ENCODE peak calls at places on chromosomes 12 and 14, in eight cellular contexts. One of them, this sample, is unnamed. For H3K4me1, the result is how much of the 10 kb centered on the place peaks cover.

GRCh38 chr14:81427348-81428058 is 27.4 kb upstream of the STON2 start:
- DNase-seq in esophagus muscularis mucosa: no peak
- DNase-seq in CD4-positive, CD25-positive, alpha-beta regulatory T cell: no peak
- DNase-seq in hepatocyte: no peak
- DNase-seq in psoas muscle: peak
- DNase-seq in kidney: no peak
- DNase-seq in transverse colon: peak
- DNase-seq in lung: no peak
- DNase-seq in this sample: no peak

GRCh38 chr12:11648514-11649412 is 711 bp upstream of the ETV6 start:
- DNase-seq in transverse colon: peak
- DNase-seq in psoas muscle: peak
- DNase-seq in lung: peak
- DNase-seq in CD4-positive, CD25-positive, alpha-beta regulatory T cell: peak
- DNase-seq in hepatocyte: peak
- DNase-seq in kidney: peak
- DNase-seq in esophagus muscularis mucosa: peak
- DNase-seq in this sample: peak

GRCh38 chr12:48818831-48819590 is 715 bp downstream of the CACNB3 start:
- DNase-seq in kidney: peak
- DNase-seq in hepatocyte: peak
- DNase-seq in psoas muscle: no peak
- DNase-seq in CD4-positive, CD25-positive, alpha-beta regulatory T cell: peak
- DNase-seq in esophagus muscularis mucosa: no peak
- DNase-seq in transverse colon: peak
- DNase-seq in lung: no peak
- DNase-seq in this sample: peak

GRCh38 chr14:71243697-71244096 is 336.4 kb downstream of the PCNX1 start:
- DNase-seq in transverse colon: no peak
- DNase-seq in esophagus muscularis mucosa: no peak
- DNase-seq in hepatocyte: no peak
- DNase-seq in psoas muscle: no peak
- DNase-seq in kidney: no peak
- DNase-seq in CD4-positive, CD25-positive, alpha-beta regulatory T cell: no peak
- DNase-seq in lung: no peak
- DNase-seq in this sample: no peak

GRCh38 chr12:132319359-132319950 is 9.9 kb downstream of the GALNT9 start:
- DNase-seq in lung: no peak
- DNase-seq in esophagus muscularis mucosa: no peak
- DNase-seq in CD4-positive, CD25-positive, alpha-beta regulatory T cell: no peak
- DNase-seq in kidney: peak
- DNase-seq in transverse colon: no peak
- DNase-seq in psoas muscle: peak
- DNase-seq in hepatocyte: no peak
- DNase-seq in this sample: no peak

GRCh38 chr12:114481200-114481535 is 75.2 kb upstream of the TBX5 start:
- DNase-seq in transverse colon: no peak
- DNase-seq in kidney: no peak
- DNase-seq in psoas muscle: no peak
- DNase-seq in esophagus muscularis mucosa: no peak
- DNase-seq in CD4-positive, CD25-positive, alpha-beta regulatory T cell: no peak
- DNase-seq in hepatocyte: no peak
- DNase-seq in lung: no peak
- DNase-seq in this sample: no peak

GRCh38 chr12:8590842-8591545 is 21.7 kb downstream of the AICDA start:
- DNase-seq in hepatocyte: peak
- DNase-seq in lung: no peak
- DNase-seq in kidney: no peak
- DNase-seq in esophagus muscularis mucosa: no peak
- DNase-seq in CD4-positive, CD25-positive, alpha-beta regulatory T cell: peak
- DNase-seq in psoas muscle: no peak
- DNase-seq in transverse colon: no peak
- DNase-seq in this sample: peak

GRCh38 chr14:58617619-58618018 is 20.1 kb upstream of the DACT1 start:
- DNase-seq in CD4-positive, CD25-positive, alpha-beta regulatory T cell: no peak
- DNase-seq in kidney: no peak
- DNase-seq in hepatocyte: no peak
- DNase-seq in esophagus muscularis mucosa: no peak
- DNase-seq in psoas muscle: no peak
- DNase-seq in lung: no peak
- DNase-seq in transverse colon: no peak
- DNase-seq in this sample: no peak

GRCh38 chr12:103737881-103738280 is 103.2 kb downstream of the NT5DC3 start:
- DNase-seq in psoas muscle: no peak
- DNase-seq in hepatocyte: no peak
- DNase-seq in kidney: no peak
- DNase-seq in esophagus muscularis mucosa: no peak
- DNase-seq in lung: no peak
- DNase-seq in CD4-positive, CD25-positive, alpha-beta regulatory T cell: no peak
- DNase-seq in transverse colon: no peak
- DNase-seq in this sample: no peak

GRCh38 chr12:22981711-22982110 is 356.7 kb downstream of the ETNK1 start:
- DNase-seq in esophagus muscularis mucosa: no peak
- DNase-seq in CD4-positive, CD25-positive, alpha-beta regulatory T cell: no peak
- DNase-seq in hepatocyte: peak
- DNase-seq in lung: no peak
- DNase-seq in kidney: no peak
- DNase-seq in psoas muscle: no peak
- DNase-seq in transverse colon: no peak
- DNase-seq in this sample: peak

GRCh38 chr12:113392988-113393579 is 10.6 kb downstream of the SDS start:
- DNase-seq in CD4-positive, CD25-positive, alpha-beta regulatory T cell: no peak
- DNase-seq in kidney: no peak
- DNase-seq in hepatocyte: no peak
- DNase-seq in psoas muscle: no peak
- DNase-seq in lung: no peak
- DNase-seq in esophagus muscularis mucosa: no peak
- DNase-seq in transverse colon: no peak
- DNase-seq in this sample: peak

GRCh38 chr14:67965684-67966083 is 146.1 kb downstream of the RAD51B start:
- DNase-seq in transverse colon: no peak
- DNase-seq in lung: no peak
- DNase-seq in kidney: no peak
- DNase-seq in esophagus muscularis mucosa: no peak
- DNase-seq in CD4-positive, CD25-positive, alpha-beta regulatory T cell: no peak
- DNase-seq in hepatocyte: no peak
- DNase-seq in psoas muscle: no peak
- DNase-seq in this sample: no peak

GRCh38 chr12:30200864-30201263 is 417.1 kb upstream of the TMTC1 start:
- DNase-seq in lung: no peak
- DNase-seq in esophagus muscularis mucosa: no peak
- DNase-seq in kidney: peak
- DNase-seq in transverse colon: no peak
- DNase-seq in hepatocyte: no peak
- DNase-seq in CD4-positive, CD25-positive, alpha-beta regulatory T cell: no peak
- DNase-seq in psoas muscle: peak
- DNase-seq in this sample: no peak

GRCh38 chr14:67704484-67705089 is 2.9 kb downstream of the RDH12 start:
- DNase-seq in transverse colon: no peak
- DNase-seq in esophagus muscularis mucosa: no peak
- DNase-seq in CD4-positive, CD25-positive, alpha-beta regulatory T cell: peak
- DNase-seq in hepatocyte: peak
- DNase-seq in psoas muscle: no peak
- DNase-seq in kidney: no peak
- DNase-seq in lung: no peak
- DNase-seq in this sample: peak

GRCh38 chr12:5514016-5514415 is 82.1 kb downstream of the NTF3 start:
- DNase-seq in lung: no peak
- DNase-seq in hepatocyte: no peak
- DNase-seq in esophagus muscularis mucosa: no peak
- DNase-seq in kidney: no peak
- DNase-seq in transverse colon: no peak
- DNase-seq in CD4-positive, CD25-positive, alpha-beta regulatory T cell: no peak
- DNase-seq in psoas muscle: no peak
- DNase-seq in this sample: no peak

GRCh38 chr12:121668750-121669524 is 517 bp downstream of the MORN3 start:
- DNase-seq in transverse colon: peak
- DNase-seq in CD4-positive, CD25-positive, alpha-beta regulatory T cell: peak
- DNase-seq in lung: no peak
- DNase-seq in hepatocyte: peak
- DNase-seq in kidney: no peak
- DNase-seq in psoas muscle: peak
- DNase-seq in esophagus muscularis mucosa: no peak
- DNase-seq in this sample: peak

GRCh38 chr12:118418385-118419057 is 42.2 kb downstream of the SUDS3 start:
- DNase-seq in psoas muscle: no peak
- DNase-seq in kidney: no peak
- DNase-seq in hepatocyte: no peak
- DNase-seq in lung: no peak
- DNase-seq in transverse colon: no peak
- DNase-seq in esophagus muscularis mucosa: no peak
- DNase-seq in CD4-positive, CD25-positive, alpha-beta regulatory T cell: no peak
- DNase-seq in this sample: no peak

GRCh38 chr12:85527192-85527591 is 247.2 kb downstream of the ALX1 start:
- DNase-seq in esophagus muscularis mucosa: no peak
- DNase-seq in psoas muscle: no peak
- DNase-seq in CD4-positive, CD25-positive, alpha-beta regulatory T cell: no peak
- DNase-seq in transverse colon: no peak
- DNase-seq in lung: no peak
- DNase-seq in kidney: no peak
- DNase-seq in hepatocyte: no peak
- DNase-seq in this sample: no peak

DNA sequence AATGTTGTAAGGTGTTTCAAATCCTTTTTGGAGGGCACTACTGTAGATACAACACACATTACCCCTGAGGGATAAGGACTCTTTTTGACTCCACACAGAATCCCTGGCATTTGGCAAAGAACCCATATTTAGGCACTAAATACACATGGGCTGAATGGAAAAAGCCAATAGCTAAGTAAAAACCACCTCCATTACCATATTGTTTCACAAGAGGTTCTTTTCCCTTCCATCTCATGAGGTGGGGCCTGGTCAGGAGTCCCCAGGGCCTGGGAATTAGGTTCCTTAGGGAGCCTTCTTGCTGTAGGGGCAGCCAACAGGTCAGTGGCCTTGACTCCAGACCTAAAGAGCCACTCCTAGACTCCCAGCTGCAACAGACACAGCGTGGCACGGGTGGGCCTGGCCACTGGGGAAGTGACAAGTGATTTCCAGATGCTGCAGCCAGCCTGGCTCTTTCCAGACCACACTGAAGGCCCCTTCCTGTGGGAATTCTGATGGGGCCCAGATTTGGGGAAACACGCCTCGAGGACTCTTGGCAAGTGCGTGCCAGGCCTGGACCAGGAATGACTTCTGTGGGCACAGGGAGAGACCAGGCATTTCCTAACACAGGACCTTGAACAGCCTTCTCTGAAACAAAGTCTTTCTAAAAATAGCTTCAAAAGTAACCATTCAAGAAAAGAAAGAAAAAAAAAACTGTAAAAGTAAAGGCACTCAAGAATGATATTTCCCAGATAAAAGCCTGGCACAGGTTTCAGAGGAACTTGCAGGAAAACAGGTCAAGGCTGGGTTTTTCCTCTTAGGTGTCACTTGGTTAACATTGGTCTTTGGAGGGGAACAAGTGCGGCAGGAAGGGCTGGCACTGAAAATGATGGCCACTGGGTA is 18.1 kb downstream of the SSH1 start:
- DNase-seq in esophagus muscularis mucosa: peak
- DNase-seq in CD4-positive, CD25-positive, alpha-beta regulatory T cell: no peak
- DNase-seq in hepatocyte: no peak
- DNase-seq in transverse colon: no peak
- DNase-seq in kidney: peak
- DNase-seq in psoas muscle: peak
- DNase-seq in lung: no peak
- DNase-seq in this sample: no peak
- H3K4me1 ChIP-seq in esophagus muscularis mucosa: half or more
- H3K4me1 ChIP-seq in CD4-positive, CD25-positive, alpha-beta regulatory T cell: under half
- H3K4me1 ChIP-seq in hepatocyte: under half
- H3K4me1 ChIP-seq in transverse colon: under half
- H3K4me1 ChIP-seq in kidney: under half
- H3K4me1 ChIP-seq in psoas muscle: half or more
- H3K4me1 ChIP-seq in lung: under half
- H3K4me1 ChIP-seq in this sample: under half

DNA sequence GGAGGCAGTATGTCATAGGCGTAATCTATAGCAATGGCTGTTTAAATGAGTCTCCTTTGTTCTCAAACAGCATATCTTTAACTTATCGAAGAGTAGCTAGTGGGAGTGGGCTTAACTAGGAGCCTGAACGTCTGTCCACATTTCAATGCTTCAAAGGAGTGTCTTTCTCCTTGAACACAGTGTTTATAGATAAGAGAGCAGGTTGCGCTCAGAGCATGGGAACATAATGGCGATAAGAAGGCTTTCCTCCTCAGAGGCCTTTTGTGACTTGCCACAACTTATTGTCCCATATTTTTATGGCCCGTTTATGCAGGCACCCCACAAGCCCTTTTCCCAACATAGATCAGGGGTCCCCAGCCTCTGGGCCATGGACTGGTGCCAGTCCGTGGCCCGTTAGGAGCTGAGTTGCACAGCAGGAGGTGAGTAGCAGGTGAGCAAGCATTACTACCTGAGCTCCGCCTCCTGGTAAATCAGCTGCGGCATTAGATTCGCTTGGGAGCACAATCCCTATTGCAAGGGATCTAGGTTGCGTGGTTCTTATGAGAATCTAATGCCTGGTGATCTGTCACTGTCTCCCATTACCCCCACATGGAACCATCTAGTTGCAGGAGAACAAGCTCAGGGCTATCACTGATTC is 2.5 kb upstream of the DDX47 start:
- DNase-seq in lung: no peak
- DNase-seq in esophagus muscularis mucosa: no peak
- DNase-seq in transverse colon: no peak
- DNase-seq in psoas muscle: no peak
- DNase-seq in CD4-positive, CD25-positive, alpha-beta regulatory T cell: no peak
- DNase-seq in kidney: no peak
- DNase-seq in hepatocyte: peak
- DNase-seq in this sample: peak
- H3K4me1 ChIP-seq in lung: under half
- H3K4me1 ChIP-seq in esophagus muscularis mucosa: under half
- H3K4me1 ChIP-seq in transverse colon: under half
- H3K4me1 ChIP-seq in psoas muscle: under half
- H3K4me1 ChIP-seq in CD4-positive, CD25-positive, alpha-beta regulatory T cell: half or more
- H3K4me1 ChIP-seq in kidney: under half
- H3K4me1 ChIP-seq in hepatocyte: under half
- H3K4me1 ChIP-seq in this sample: half or more

GRCh38 chr14:101835166-101835557 is 73.7 kb downstream of the PPP2R5C start:
- DNase-seq in esophagus muscularis mucosa: no peak
- DNase-seq in lung: no peak
- DNase-seq in hepatocyte: no peak
- DNase-seq in psoas muscle: no peak
- DNase-seq in kidney: no peak
- DNase-seq in CD4-positive, CD25-positive, alpha-beta regulatory T cell: no peak
- DNase-seq in transverse colon: no peak
- DNase-seq in this sample: no peak
- H3K4me1 ChIP-seq in esophagus muscularis mucosa: half or more
- H3K4me1 ChIP-seq in lung: under half
- H3K4me1 ChIP-seq in hepatocyte: under half
- H3K4me1 ChIP-seq in psoas muscle: half or more
- H3K4me1 ChIP-seq in kidney: under half
- H3K4me1 ChIP-seq in CD4-positive, CD25-positive, alpha-beta regulatory T cell: half or more
- H3K4me1 ChIP-seq in transverse colon: under half
- H3K4me1 ChIP-seq in this sample: under half

DNA sequence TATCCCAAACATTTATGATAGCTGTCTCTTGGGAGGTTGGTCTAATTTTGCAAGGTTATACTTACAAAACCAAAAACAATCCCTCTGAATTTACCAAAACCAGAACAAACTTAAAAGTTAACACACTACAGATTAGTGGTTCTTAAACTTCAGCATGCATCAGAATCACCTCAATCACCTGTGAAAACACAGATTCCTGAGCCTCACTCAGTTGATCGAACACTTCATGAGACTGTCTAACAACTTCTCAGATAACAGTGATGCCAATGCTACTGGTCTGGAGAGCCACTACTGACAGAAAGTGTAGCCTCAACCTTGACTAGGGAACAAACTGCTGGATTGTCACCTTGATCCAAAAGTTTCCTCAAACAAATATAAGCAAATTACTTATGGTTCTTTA is 44.2 kb downstream of the ATP2B1 start:
- DNase-seq in CD4-positive, CD25-positive, alpha-beta regulatory T cell: no peak
- DNase-seq in transverse colon: no peak
- DNase-seq in hepatocyte: no peak
- DNase-seq in kidney: no peak
- DNase-seq in psoas muscle: no peak
- DNase-seq in esophagus muscularis mucosa: no peak
- DNase-seq in lung: no peak
- DNase-seq in this sample: no peak
- H3K4me1 ChIP-seq in CD4-positive, CD25-positive, alpha-beta regulatory T cell: half or more
- H3K4me1 ChIP-seq in transverse colon: under half
- H3K4me1 ChIP-seq in hepatocyte: under half
- H3K4me1 ChIP-seq in kidney: under half
- H3K4me1 ChIP-seq in psoas muscle: under half
- H3K4me1 ChIP-seq in esophagus muscularis mucosa: under half
- H3K4me1 ChIP-seq in lung: under half
- H3K4me1 ChIP-seq in this sample: under half

This sample was measured in Caco-2.